ENCODE peak calls at places on chromosomes 16 and 17, in four cellular contexts. H is cardiac muscle cell, G is HFFc6, F is astrocyte of the spinal cord. T is an unnamed sample.

GRCh38 chr17:36464765-36465088 is 21.8 kb upstream of the ZNHIT3 start:
- DNase-seq in H (no peak), G (no peak), F (no peak), T (no peak)

GRCh38 chr16:56193951-56194726 is 2.9 kb downstream of the GNAO1 start:
- DNase-seq in H (peak), G (peak), F (peak), T (no peak)

GRCh38 chr17:78130439-78131101 is at the start of gene TMC8:
- DNase-seq in H (no peak), G (no peak), F (no peak), T (no peak)

GRCh38 chr17:74970395-74970794 is 2.2 kb downstream of the HID1 start:
- DNase-seq in H (no peak), G (no peak), F (no peak), T (no peak)

GRCh38 chr17:57916925-57917858 is 38.0 kb downstream of the CUEDC1 start:
- DNase-seq in H (peak), G (no peak), F (no peak), T (no peak)

GRCh38 chr17:64387145-64387473 is 3.6 kb downstream of the PECAM1 start:
- DNase-seq in H (no peak), G (no peak), F (no peak), T (no peak)

GRCh38 chr16:49189286-49189685 is 92.4 kb downstream of the CBLN1 start:
- DNase-seq in H (no peak), G (no peak), F (no peak), T (no peak)

GRCh38 chr16:24671455-24671954 is 57.9 kb upstream of the TNRC6A start:
- DNase-seq in H (no peak), G (no peak), F (no peak), T (no peak)

GRCh38 chr16:50547340-50547865 is 793 bp upstream of the NKD1 start:
- DNase-seq in H (peak), G (no peak), F (peak), T (no peak)

GRCh38 chr16:50234771-50235556 is 31.4 kb upstream of the ADCY7 start:
- DNase-seq in H (no peak), G (peak), F (peak), T (no peak)

GRCh38 chr16:2422123-2422867 is 7.0 kb upstream of the CCNF start:
- DNase-seq in H (no peak), G (no peak), F (no peak), T (no peak)

GRCh38 chr17:80872999-80873951 is 118.4 kb upstream of the CHMP6 start:
- DNase-seq in H (no peak), G (peak), F (no peak), T (no peak)

GRCh38 chr17:31389673-31390381 is 1.6 kb upstream of the RAB11FIP4 start:
- DNase-seq in H (no peak), G (no peak), F (no peak), T (no peak)

GRCh38 chr16:22198547-22199293 is 7.4 kb upstream of the EEF2K start:
- DNase-seq in H (no peak), G (no peak), F (no peak), T (no peak)
- TF ChIP-seq CTCF in H (no peak), G (peak), F (peak), T (no peak)

GRCh38 chr17:76279742-76280287 is 14.7 kb downstream of the UBALD2 start:
- DNase-seq in H (no peak), G (no peak), F (no peak), T (no peak)
- TF ChIP-seq CTCF in H (no peak), G (no peak), F (no peak), T (no peak)

GRCh38 chr17:39772415-39772814 is 34.7 kb downstream of the GRB7 start:
- DNase-seq in H (no peak), G (no peak), F (no peak), T (no peak)
- TF ChIP-seq CTCF in H (no peak), G (no peak), F (no peak), T (no peak)

GRCh38 chr16:88863426-88863825 is 3.0 kb downstream of the PABPN1L start:
- DNase-seq in H (no peak), G (no peak), F (no peak), T (no peak)
- TF ChIP-seq CTCF in H (no peak), G (no peak), F (no peak), T (no peak)

DNA sequence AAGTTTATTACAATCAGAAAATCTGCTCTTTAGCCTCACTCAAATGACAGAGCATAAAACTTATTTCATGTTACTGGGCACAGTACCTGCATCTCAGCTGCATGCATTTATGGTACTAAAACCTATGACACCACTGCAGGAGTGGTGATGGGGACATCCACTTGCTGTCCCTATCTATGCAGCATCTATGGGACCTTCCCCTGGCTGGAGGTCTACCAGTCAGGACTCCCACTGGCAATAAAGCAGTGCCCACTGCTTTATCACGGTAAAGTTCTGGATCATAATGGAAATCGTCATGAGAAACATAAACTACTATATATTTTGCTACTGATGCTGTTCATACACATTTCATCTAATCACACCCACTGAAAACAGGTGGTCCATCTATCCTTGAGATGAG is 26.2 kb downstream of the NSMCE1 start:
- DNase-seq in H (no peak), G (no peak), F (no peak), T (no peak)
- TF ChIP-seq CTCF in H (no peak), G (no peak), F (no peak), T (no peak)

GRCh38 chr17:48322060-48322459 is 108.0 kb downstream of the SKAP1 start:
- DNase-seq in H (no peak), G (peak), F (peak), T (no peak)
- TF ChIP-seq CTCF in H (peak), G (peak), F (peak), T (peak)

GRCh38 chr17:79167486-79167885 is 92.9 kb downstream of the ENGASE start:
- DNase-seq in H (no peak), G (no peak), F (no peak), T (no peak)
- TF ChIP-seq CTCF in H (no peak), G (no peak), F (no peak), T (no peak)

GRCh38 chr17:5291683-5292082 is 9.6 kb downstream of the RABEP1 start:
- DNase-seq in H (no peak), G (no peak), F (no peak), T (no peak)

GRCh38 chr17:5299383-5299782 is 17.3 kb downstream of the RABEP1 start:
- DNase-seq in H (no peak), G (no peak), F (no peak), T (no peak)

DNA sequence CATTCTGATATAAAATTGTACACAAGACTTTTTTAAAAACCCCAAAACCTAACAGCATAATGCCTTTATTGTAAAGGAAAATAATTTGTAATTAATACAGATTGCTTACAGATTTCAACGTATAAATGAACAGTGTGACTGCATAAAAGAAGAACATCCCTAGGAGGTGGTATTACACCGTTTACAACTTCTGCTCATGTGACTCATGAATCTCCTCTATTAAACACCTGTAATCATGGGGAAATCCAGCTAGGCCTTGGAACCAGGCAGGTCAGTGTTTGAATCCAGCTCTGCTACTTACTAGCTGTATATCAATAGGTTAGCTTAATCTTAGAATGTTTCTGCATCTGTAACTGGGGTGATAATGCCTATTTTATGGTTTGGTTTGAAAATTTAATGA is 15.2 kb downstream of the RABEP1 start:
- DNase-seq in H (no peak), G (no peak), F (no peak), T (no peak)
- TF ChIP-seq CTCF in H (no peak), G (no peak), F (no peak), T (no peak)

T was measured in HFF-Myc.